ENCODE peak calls at places on chromosomes 13 and 19, in four cellular contexts. One of them, this sample, is unnamed. For H3K4me1, the result is how much of the 10 kb centered on the place peaks cover.

GRCh38 chr13:74438911-74439310 is 304.7 kb upstream of the KLF12 start:
- DNase-seq in MM.1S: no peak
- DNase-seq in IMR-90: no peak
- DNase-seq in hepatocyte: no peak
- DNase-seq in this sample: no peak

GRCh38 chr13:45518525-45519235 is 53.9 kb downstream of the COG3 start:
- DNase-seq in IMR-90: peak
- DNase-seq in MM.1S: no peak
- DNase-seq in hepatocyte: no peak
- DNase-seq in this sample: peak

GRCh38 chr13:80400164-80400767 is 59.3 kb upstream of the SPRY2 start:
- DNase-seq in MM.1S: no peak
- DNase-seq in IMR-90: no peak
- DNase-seq in hepatocyte: peak
- DNase-seq in this sample: no peak

GRCh38 chr13:28532226-28533048 is 37.5 kb upstream of the FLT1 start:
- DNase-seq in hepatocyte: peak
- DNase-seq in MM.1S: no peak
- DNase-seq in IMR-90: no peak
- DNase-seq in this sample: no peak

GRCh38 chr19:32316034-32316433 is 29.4 kb upstream of the ZNF507 start:
- DNase-seq in MM.1S: no peak
- DNase-seq in IMR-90: no peak
- DNase-seq in hepatocyte: no peak
- DNase-seq in this sample: no peak

GRCh38 chr13:51644649-51645048 is 60.4 kb downstream of the WDFY2 start:
- DNase-seq in hepatocyte: no peak
- DNase-seq in MM.1S: no peak
- DNase-seq in IMR-90: peak
- DNase-seq in this sample: no peak

GRCh38 chr13:107348471-107348870 is 780.5 kb upstream of the ARGLU1 start:
- DNase-seq in IMR-90: peak
- DNase-seq in hepatocyte: no peak
- DNase-seq in MM.1S: no peak
- DNase-seq in this sample: no peak

GRCh38 chr19:31109626-31110025 is 239.6 kb downstream of the TSHZ3 start:
- DNase-seq in hepatocyte: no peak
- DNase-seq in MM.1S: no peak
- DNase-seq in IMR-90: no peak
- DNase-seq in this sample: no peak

GRCh38 chr13:28451482-28452217 is 43.3 kb downstream of the FLT1 start:
- DNase-seq in MM.1S: no peak
- DNase-seq in IMR-90: no peak
- DNase-seq in hepatocyte: no peak
- DNase-seq in this sample: no peak

GRCh38 chr19:49614096-49614857 is 23.3 kb downstream of the PRR12 start:
- DNase-seq in MM.1S: no peak
- DNase-seq in IMR-90: peak
- DNase-seq in hepatocyte: no peak
- DNase-seq in this sample: no peak

GRCh38 chr13:76723551-76724232 is 162.5 kb downstream of the KCTD12 start:
- DNase-seq in hepatocyte: peak
- DNase-seq in IMR-90: peak
- DNase-seq in MM.1S: no peak
- DNase-seq in this sample: peak

GRCh38 chr19:23800281-23800680 is 41.6 kb upstream of the ZNF681 start:
- DNase-seq in IMR-90: no peak
- DNase-seq in MM.1S: no peak
- DNase-seq in hepatocyte: no peak
- DNase-seq in this sample: no peak

GRCh38 chr19:3580156-3580955 is 4.9 kb upstream of the GIPC3 start:
- DNase-seq in IMR-90: peak
- DNase-seq in MM.1S: no peak
- DNase-seq in hepatocyte: no peak
- DNase-seq in this sample: no peak

GRCh38 chr13:90545070-90545840 is 802.2 kb upstream of the MIR17HG start:
- DNase-seq in IMR-90: no peak
- DNase-seq in MM.1S: no peak
- DNase-seq in hepatocyte: no peak
- DNase-seq in this sample: no peak

GRCh38 chr13:114043421-114044053 is 69.7 kb upstream of the C13orf46 start:
- DNase-seq in hepatocyte: peak
- DNase-seq in IMR-90: peak
- DNase-seq in MM.1S: no peak
- DNase-seq in this sample: no peak

GRCh38 chr13:98265669-98266551 is 88.8 kb upstream of the RNF113B start:
- DNase-seq in MM.1S: no peak
- DNase-seq in hepatocyte: peak
- DNase-seq in IMR-90: peak
- DNase-seq in this sample: no peak

GRCh38 chr13:75946746-75947397 is 310.7 kb downstream of the LMO7 start:
- DNase-seq in MM.1S: no peak
- DNase-seq in hepatocyte: no peak
- DNase-seq in IMR-90: no peak
- DNase-seq in this sample: no peak

GRCh38 chr19:49391581-49392399 is 3.7 kb downstream of the KASH5 start:
- DNase-seq in hepatocyte: peak
- DNase-seq in IMR-90: peak
- DNase-seq in MM.1S: peak
- DNase-seq in this sample: peak

GRCh38 chr13:46738055-46738454 is 58.9 kb downstream of the ESD start:
- DNase-seq in MM.1S: no peak
- DNase-seq in IMR-90: peak
- DNase-seq in hepatocyte: no peak
- DNase-seq in this sample: no peak

GRCh38 chr19:45901432-45901903 is 945 bp downstream of the MYPOP start:
- DNase-seq in hepatocyte: peak
- DNase-seq in MM.1S: no peak
- DNase-seq in IMR-90: peak
- DNase-seq in this sample: no peak

GRCh38 chr13:102298051-102298450 is 103.8 kb downstream of the FGF14 start:
- DNase-seq in IMR-90: no peak
- DNase-seq in hepatocyte: no peak
- DNase-seq in MM.1S: no peak
- DNase-seq in this sample: no peak
- H3K27ac ChIP-seq in IMR-90: no peak
- H3K27ac ChIP-seq in hepatocyte: no peak
- H3K27ac ChIP-seq in MM.1S: no peak
- H3K27ac ChIP-seq in this sample: no peak

DNA sequence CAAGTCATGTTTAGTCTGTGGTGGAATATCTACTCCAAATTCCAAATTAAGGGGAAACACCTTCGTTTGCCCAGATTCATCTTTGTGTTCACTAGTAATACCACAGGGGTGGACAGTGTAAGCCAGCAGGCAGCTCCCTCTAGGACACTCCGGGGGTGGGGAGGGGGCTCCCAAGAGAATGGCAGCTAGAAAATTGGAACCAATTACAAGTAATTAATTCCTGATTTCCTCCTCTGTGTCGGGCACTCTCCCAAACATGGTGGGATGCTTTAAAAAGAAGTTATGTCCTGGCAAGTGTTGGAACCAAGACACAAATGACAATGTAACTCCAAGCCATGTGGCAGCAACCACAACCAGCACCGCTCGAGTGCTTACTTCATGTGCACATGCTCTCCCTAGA is 5.9 kb downstream of the COL4A1 start:
- DNase-seq in MM.1S: no peak
- DNase-seq in hepatocyte: no peak
- DNase-seq in IMR-90: no peak
- DNase-seq in this sample: no peak
- H3K4me1 ChIP-seq in MM.1S: under half
- H3K4me1 ChIP-seq in hepatocyte: under half
- H3K4me1 ChIP-seq in IMR-90: under half
- H3K4me1 ChIP-seq in this sample: under half

DNA sequence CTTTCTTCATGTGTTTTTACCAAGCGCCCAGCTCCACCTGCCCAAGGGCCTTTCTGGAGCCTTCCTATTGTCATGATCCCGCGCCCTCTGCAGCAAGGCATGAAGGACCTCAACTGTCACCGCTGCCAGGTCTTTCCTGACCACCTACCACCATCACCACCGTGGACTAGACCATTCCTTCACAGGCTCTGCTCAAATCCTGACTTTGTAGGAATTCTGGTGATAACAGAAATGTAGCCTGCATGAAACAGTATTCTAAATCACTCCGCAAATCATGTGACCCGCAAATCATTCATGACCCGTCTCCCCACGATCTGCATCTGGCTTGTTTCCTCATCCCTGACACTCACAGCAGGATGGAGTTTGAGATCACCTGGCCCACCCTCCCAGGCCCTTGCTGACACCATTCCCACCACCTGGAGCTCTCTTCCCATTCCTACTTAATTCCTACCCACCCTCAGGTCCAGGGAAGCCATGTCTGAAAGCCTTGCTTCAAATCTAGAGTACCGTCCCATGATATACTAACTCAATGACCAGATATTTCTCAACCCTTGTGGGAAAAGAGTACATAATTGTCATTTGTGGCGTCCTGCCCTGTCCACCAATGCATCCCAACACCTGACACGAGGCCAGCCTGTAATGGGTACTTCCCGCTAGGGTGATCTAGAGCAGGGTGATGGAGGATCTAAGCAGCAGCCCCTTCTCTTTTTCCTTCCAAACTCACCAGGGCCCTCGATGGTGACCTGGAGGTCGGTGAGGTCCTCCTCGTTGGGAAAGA is 1.3 kb downstream of the UBE2S start:
- DNase-seq in hepatocyte: no peak
- DNase-seq in IMR-90: no peak
- DNase-seq in MM.1S: no peak
- DNase-seq in this sample: no peak
- H3K27ac ChIP-seq in hepatocyte: no peak
- H3K27ac ChIP-seq in IMR-90: peak
- H3K27ac ChIP-seq in MM.1S: no peak
- H3K27ac ChIP-seq in this sample: no peak

DNA sequence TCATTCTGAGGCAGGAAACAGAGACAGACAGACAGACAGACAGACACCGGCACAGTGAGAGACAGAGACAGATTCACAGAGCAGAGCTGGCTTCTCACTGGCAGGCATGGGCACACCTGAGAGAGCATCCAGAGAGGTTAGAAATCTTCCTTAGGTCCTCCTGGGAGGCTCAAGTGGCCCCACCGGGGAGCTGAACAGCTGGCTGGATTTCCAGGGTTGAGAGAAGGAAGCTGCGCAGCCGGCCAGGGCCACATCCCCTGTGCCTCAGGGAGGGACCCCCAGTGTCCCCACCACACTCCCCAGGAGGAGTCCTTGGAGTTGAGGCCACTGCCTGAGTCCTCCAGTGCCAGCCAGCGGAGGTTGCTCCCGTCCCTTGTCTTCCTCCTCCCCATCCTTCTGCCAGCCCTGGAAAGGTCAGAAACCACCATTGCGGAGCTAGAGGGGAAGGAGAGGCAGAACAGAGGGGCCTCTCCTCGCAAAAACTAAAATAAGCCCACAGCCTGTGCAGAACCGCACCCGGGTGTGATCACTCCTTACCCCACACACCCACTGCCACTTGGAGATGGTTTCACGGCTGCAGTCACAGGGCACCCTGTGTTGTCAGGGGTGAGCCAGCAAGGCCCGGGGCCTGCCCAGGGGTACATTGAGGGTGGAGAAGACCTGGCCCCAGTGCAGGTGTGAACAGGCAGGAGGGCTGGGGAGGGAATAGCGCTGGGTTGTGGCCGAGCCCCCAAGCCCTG is 4.2 kb downstream of the FFAR3 start:
- DNase-seq in IMR-90: no peak
- DNase-seq in MM.1S: no peak
- DNase-seq in hepatocyte: no peak
- DNase-seq in this sample: no peak
- H3K4me1 ChIP-seq in IMR-90: under half
- H3K4me1 ChIP-seq in MM.1S: under half
- H3K4me1 ChIP-seq in hepatocyte: under half
- H3K4me1 ChIP-seq in this sample: under half

GRCh38 chr19:6233827-6234511 is 45.8 kb downstream of the MLLT1 start:
- DNase-seq in hepatocyte: no peak
- DNase-seq in MM.1S: no peak
- DNase-seq in IMR-90: no peak
- DNase-seq in this sample: no peak
- H3K27ac ChIP-seq in hepatocyte: peak
- H3K27ac ChIP-seq in MM.1S: no peak
- H3K27ac ChIP-seq in IMR-90: peak
- H3K27ac ChIP-seq in this sample: no peak

GRCh38 chr19:18503337-18503970 is 18.4 kb downstream of the ELL start:
- DNase-seq in IMR-90: no peak
- DNase-seq in hepatocyte: no peak
- DNase-seq in MM.1S: no peak
- DNase-seq in this sample: no peak

GRCh38 chr19:18506101-18506534 is 15.8 kb downstream of the ELL start:
- DNase-seq in IMR-90: no peak
- DNase-seq in MM.1S: no peak
- DNase-seq in hepatocyte: no peak
- DNase-seq in this sample: no peak

GRCh38 chr19:18502633-18503294 is 19.1 kb downstream of the ELL start:
- DNase-seq in MM.1S: no peak
- DNase-seq in hepatocyte: no peak
- DNase-seq in IMR-90: no peak
- DNase-seq in this sample: no peak

GRCh38 chr19:18504886-18505610 is 16.8 kb downstream of the ELL start:
- DNase-seq in MM.1S: no peak
- DNase-seq in IMR-90: no peak
- DNase-seq in hepatocyte: no peak
- DNase-seq in this sample: no peak

DNA sequence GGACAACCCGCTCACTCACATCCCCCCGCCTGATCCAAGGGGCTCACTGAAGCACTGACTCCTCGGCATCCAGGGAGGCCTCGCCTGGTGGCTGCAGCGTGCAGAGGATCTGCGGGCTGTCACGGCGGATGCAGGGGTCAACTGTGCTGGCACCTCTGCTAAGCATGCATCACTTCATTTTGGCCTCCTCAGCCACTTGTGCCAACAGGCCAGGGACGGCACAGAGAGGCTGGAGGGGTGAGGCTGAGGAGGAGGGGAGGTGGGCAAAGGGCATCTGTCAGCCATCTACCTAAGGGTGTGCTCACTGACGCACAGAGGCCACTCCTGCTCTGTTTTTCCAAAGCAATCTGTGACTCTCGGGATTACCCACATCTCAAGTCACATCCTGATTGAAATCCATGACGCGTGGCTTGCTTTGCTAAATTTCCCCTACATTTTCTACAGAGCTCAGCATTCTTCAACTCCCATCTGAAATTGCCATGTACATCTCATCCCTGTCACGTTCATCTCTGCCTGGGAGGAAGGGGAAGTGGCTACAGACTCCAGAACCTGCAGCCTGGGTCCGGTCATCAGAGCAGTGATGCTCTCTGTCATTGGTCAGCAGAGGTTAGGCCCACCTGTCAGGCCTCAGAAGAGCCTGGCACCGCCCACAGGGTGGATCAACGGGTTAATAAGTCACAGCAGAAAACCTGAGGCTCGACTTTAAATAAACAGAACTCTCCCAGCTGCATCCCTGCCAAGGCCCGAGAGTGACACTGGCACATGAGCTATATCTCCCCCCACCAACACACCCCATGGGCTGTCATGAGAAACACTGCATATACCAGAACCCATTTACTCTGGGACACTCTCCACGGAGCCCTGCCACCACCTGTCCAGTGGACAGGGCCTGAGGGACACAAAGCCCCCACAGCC is 17.6 kb downstream of the ELL start:
- DNase-seq in hepatocyte: peak
- DNase-seq in MM.1S: no peak
- DNase-seq in IMR-90: no peak
- DNase-seq in this sample: no peak
- H3K4me1 ChIP-seq in hepatocyte: under half
- H3K4me1 ChIP-seq in MM.1S: under half
- H3K4me1 ChIP-seq in IMR-90: under half
- H3K4me1 ChIP-seq in this sample: under half

GRCh38 chr19:41808663-41809566 is 12.5 kb downstream of the CEACAM3 start:
- DNase-seq in MM.1S: no peak
- DNase-seq in hepatocyte: no peak
- DNase-seq in IMR-90: no peak
- DNase-seq in this sample: no peak
- H3K27ac ChIP-seq in MM.1S: no peak
- H3K27ac ChIP-seq in hepatocyte: no peak
- H3K27ac ChIP-seq in IMR-90: no peak
- H3K27ac ChIP-seq in this sample: no peak